ENCODE peak calls at places on chromosomes 3 and 15, in seven cellular contexts. S, F, L, Z, X, C and V are unnamed samples.

GRCh38 chr3:66428733-66429132 is 72.1 kb downstream of the LRIG1 start:
- DNase-seq in S (peak), F (no peak), L (peak), Z (peak), X (peak), C (no peak), V (peak)

GRCh38 chr3:12221663-12222062 is 63.0 kb upstream of the TIMP4 start:
- DNase-seq in S (no peak), F (no peak), L (no peak), Z (no peak), X (no peak), C (no peak), V (no peak)

GRCh38 chr15:38471974-38472373 is 18.0 kb downstream of the FAM98B start:
- DNase-seq in S (no peak), F (no peak), L (no peak), Z (no peak), X (no peak), C (no peak), V (no peak)

GRCh38 chr3:113575191-113575590 is 42.8 kb downstream of the SIDT1 start:
- DNase-seq in S (no peak), F (no peak), L (no peak), Z (no peak), X (no peak), C (no peak), V (no peak)

GRCh38 chr3:99751649-99752048 is 66.0 kb upstream of the CMSS1 start:
- DNase-seq in S (no peak), F (no peak), L (peak), Z (no peak), X (peak), C (no peak), V (no peak)

GRCh38 chr3:100590840-100591147 is 18.6 kb upstream of the ADGRG7 start:
- DNase-seq in S (no peak), F (no peak), L (no peak), Z (no peak), X (no peak), C (no peak), V (no peak)

GRCh38 chr3:123648696-123649405 is 64.0 kb upstream of the HACD2 start:
- DNase-seq in S (no peak), F (no peak), L (no peak), Z (no peak), X (no peak), C (no peak), V (no peak)

GRCh38 chr3:191246628-191247027 is 47.6 kb downstream of the OSTN start:
- DNase-seq in S (no peak), F (no peak), L (peak), Z (no peak), X (peak), C (no peak), V (no peak)

GRCh38 chr15:62406268-62406667 is 241.2 kb upstream of the C2CD4B start:
- DNase-seq in S (no peak), F (no peak), L (no peak), Z (no peak), X (no peak), C (no peak), V (no peak)

GRCh38 chr3:127598841-127599570 is 795 bp downstream of the MCM2 start:
- DNase-seq in S (no peak), F (peak), L (no peak), Z (no peak), X (no peak), C (no peak), V (no peak)

GRCh38 chr3:183158552-183159006 is 4.0 kb downstream of the LAMP3 start:
- DNase-seq in S (no peak), F (peak), L (peak), Z (no peak), X (no peak), C (no peak), V (no peak)

GRCh38 chr3:126447456-126448106 is 28.1 kb downstream of the ZXDC start:
- DNase-seq in S (no peak), F (no peak), L (no peak), Z (peak), X (no peak), C (peak), V (no peak)

GRCh38 chr3:17605032-17605431 is 137.4 kb downstream of the TBC1D5 start:
- DNase-seq in S (no peak), F (no peak), L (peak), Z (no peak), X (peak), C (no peak), V (no peak)

GRCh38 chr3:67048067-67048715 is 50.1 kb downstream of the KBTBD8 start:
- DNase-seq in S (no peak), F (peak), L (no peak), Z (no peak), X (no peak), C (no peak), V (no peak)

GRCh38 chr3:170966495-170966894 is 58.1 kb upstream of the EIF5A2 start:
- DNase-seq in S (no peak), F (no peak), L (peak), Z (no peak), X (no peak), C (no peak), V (no peak)

GRCh38 chr3:126419151-126419703 is 24.5 kb downstream of the CFAP100 start:
- DNase-seq in S (no peak), F (no peak), L (no peak), Z (peak), X (no peak), C (peak), V (no peak)

GRCh38 chr3:42983927-42984326 is 4.8 kb downstream of the GASK1A start:
- DNase-seq in S (no peak), F (no peak), L (no peak), Z (no peak), X (no peak), C (no peak), V (no peak)

GRCh38 chr15:65829150-65829764 is 37.2 kb upstream of the DENND4A start:
- DNase-seq in S (no peak), F (peak), L (no peak), Z (no peak), X (peak), C (no peak), V (no peak)

GRCh38 chr3:38165722-38166387 is 518 bp downstream of the OXSR1 start:
- DNase-seq in S (no peak), F (peak), L (peak), Z (peak), X (no peak), C (no peak), V (no peak)

DNA sequence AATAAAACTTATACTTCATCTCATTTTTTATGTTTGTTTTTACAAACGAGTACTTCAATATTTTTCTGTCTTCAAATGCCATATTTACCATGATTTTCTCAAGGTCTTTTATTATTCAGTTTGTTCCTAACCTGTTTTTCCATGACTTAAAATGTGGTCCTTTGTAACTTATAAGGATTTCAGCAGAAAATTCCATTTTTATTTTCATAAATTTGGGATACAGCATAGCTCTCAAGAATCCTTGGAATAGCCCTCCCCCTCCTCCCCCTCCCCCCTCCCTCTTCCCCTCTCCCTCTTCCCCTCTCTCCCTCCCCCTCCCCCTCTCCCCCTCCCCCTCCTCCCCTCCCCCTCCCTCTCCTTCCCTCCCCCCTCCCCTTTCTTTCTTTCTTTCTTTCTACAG is 14.9 kb upstream of the STX19 start:
- DNase-seq in S (no peak), F (no peak), L (no peak), Z (no peak), X (no peak), C (no peak), V (no peak)
- TF ChIP-seq CTCF in S (no peak), F (no peak), L (no peak), Z (no peak), X (no peak), C (no peak), V (no peak)

GRCh38 chr3:56801597-56802410 is at the start of gene ARHGEF3:
- DNase-seq in S (peak), F (peak), L (peak), Z (peak), X (peak), C (peak), V (no peak)

GRCh38 chr3:56801151-56801596 is 575 bp downstream of the ARHGEF3 start:
- DNase-seq in S (no peak), F (peak), L (no peak), Z (no peak), X (peak), C (peak), V (no peak)

GRCh38 chr3:56799251-56799882 is 2.4 kb downstream of the ARHGEF3 start:
- DNase-seq in S (no peak), F (peak), L (peak), Z (no peak), X (peak), C (no peak), V (no peak)

GRCh38 chr3:56802411-56802745 is 629 bp upstream of the ARHGEF3 start:
- DNase-seq in S (no peak), F (no peak), L (no peak), Z (no peak), X (no peak), C (no peak), V (no peak)

DNA sequence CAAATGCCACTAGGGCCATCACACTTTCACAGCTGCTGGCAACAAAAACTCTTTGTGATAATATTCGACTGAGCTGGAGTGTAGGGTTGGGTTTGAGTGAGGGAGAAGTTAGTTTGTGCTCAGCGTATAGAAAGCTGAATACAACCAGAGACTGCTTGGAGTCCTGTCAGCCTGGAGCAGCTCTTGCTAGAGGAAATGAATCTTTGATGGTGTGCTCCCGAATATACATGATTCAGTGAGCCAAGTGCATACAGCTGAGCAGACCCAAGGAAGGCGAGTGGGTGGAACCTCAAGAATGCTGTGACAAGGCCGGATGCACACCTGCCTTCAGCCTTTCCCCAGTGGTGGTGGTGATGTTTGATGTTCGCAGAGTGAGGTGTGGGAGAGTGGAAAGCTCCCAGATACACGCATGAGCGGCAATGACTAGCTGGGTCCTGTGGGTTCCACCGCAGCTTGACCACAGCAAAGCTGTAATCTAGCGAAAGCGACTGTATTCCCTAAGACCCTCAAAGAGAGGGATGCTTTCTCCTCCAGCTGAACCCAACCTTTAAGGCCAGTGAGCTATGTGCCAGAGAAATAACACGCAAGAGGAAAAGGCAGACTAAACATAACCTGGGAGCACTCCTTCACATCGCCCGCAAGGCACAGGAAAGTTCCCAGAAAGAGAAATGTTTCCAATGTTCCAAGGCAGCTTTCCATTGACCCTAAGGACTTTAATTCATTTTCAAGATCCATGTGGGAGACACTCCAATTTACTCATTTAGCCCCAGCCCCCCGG is 1.2 kb downstream of the ARHGEF3 start:
- DNase-seq in S (no peak), F (peak), L (peak), Z (no peak), X (peak), C (peak), V (no peak)
- H3K4me3 ChIP-seq in S (peak), F (peak), L (peak), Z (peak), X (peak), C (peak), V (no peak)

GRCh38 chr3:194397757-194398312 is 1.2 kb downstream of the GP5 start:
- DNase-seq in S (no peak), F (no peak), L (peak), Z (no peak), X (peak), C (peak), V (no peak)
- TF ChIP-seq CTCF in S (no peak), F (no peak), L (no peak), Z (no peak), X (no peak), C (no peak), V (no peak)

GRCh38 chr3:4517643-4518042 is 24.5 kb downstream of the ITPR1 start:
- DNase-seq in S (no peak), F (no peak), L (no peak), Z (no peak), X (no peak), C (no peak), V (no peak)
- H3K4me3 ChIP-seq in S (no peak), F (no peak), L (no peak), Z (no peak), X (no peak), C (no peak), V (no peak)

GRCh38 chr15:31034152-31034551 is 42.7 kb upstream of the MTMR10 start:
- DNase-seq in S (no peak), F (peak), L (no peak), Z (no peak), X (no peak), C (no peak), V (no peak)
- TF ChIP-seq CTCF in S (no peak), F (peak), L (no peak), Z (no peak), X (no peak), C (no peak), V (no peak)

GRCh38 chr3:64715211-64715982 is 27.6 kb upstream of the ADAMTS9 start:
- DNase-seq in S (no peak), F (no peak), L (no peak), Z (no peak), X (no peak), C (no peak), V (no peak)
- H3K4me3 ChIP-seq in S (no peak), F (no peak), L (no peak), Z (no peak), X (no peak), C (no peak), V (no peak)

GRCh38 chr3:55899887-55900286 is 412.8 kb upstream of the WNT5A start:
- DNase-seq in S (no peak), F (peak), L (no peak), Z (no peak), X (no peak), C (no peak), V (peak)
- TF ChIP-seq CTCF in S (no peak), F (peak), L (no peak), Z (no peak), X (no peak), C (no peak), V (peak)

GRCh38 chr3:177995733-177996085 is 540.5 kb upstream of the KCNMB2 start:
- DNase-seq in S (no peak), F (no peak), L (no peak), Z (no peak), X (no peak), C (no peak), V (no peak)
- H3K4me3 ChIP-seq in S (no peak), F (no peak), L (no peak), Z (no peak), X (no peak), C (no peak), V (no peak)

GRCh38 chr3:148958681-148959080 is 32.7 kb upstream of the GYG1 start:
- DNase-seq in S (no peak), F (no peak), L (no peak), Z (no peak), X (peak), C (no peak), V (no peak)

GRCh38 chr3:148957586-148957985 is 33.8 kb upstream of the GYG1 start:
- DNase-seq in S (no peak), F (peak), L (no peak), Z (no peak), X (no peak), C (no peak), V (no peak)

DNA sequence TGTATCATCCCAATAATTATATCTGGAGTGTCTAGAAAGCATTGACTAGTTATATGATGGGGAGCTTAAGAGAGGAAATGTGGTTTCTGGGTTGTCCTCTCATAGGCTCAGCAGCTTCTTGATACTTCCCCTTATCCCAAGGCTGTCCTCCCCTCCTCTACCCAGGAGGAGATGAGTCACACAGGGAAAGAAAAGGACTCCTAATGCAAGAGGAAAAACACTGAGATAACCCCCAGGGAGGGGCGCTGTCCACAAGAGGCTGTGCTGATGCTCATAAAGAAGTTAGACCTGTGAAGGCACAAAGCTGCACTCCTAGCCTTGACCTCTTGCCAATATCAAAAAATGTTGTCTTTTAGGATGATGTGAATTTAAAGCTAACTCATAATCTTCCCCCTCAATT is 28.8 kb upstream of the GYG1 start:
- DNase-seq in S (no peak), F (peak), L (peak), Z (no peak), X (peak), C (no peak), V (no peak)
- TF ChIP-seq CTCF in S (no peak), F (peak), L (peak), Z (no peak), X (peak), C (no peak), V (no peak)

GRCh38 chr15:85726446-85726845 is 68.3 kb downstream of the KLHL25 start:
- DNase-seq in S (no peak), F (no peak), L (no peak), Z (no peak), X (no peak), C (no peak), V (no peak)
- H3K4me3 ChIP-seq in S (peak), F (no peak), L (no peak), Z (no peak), X (no peak), C (no peak), V (no peak)